ENCODE peak calls at places on chromosomes 16 and 17, in five cellular contexts. One of them, this sample, is unnamed. For H3K4me1, the result is how much of the 10 kb centered on the place peaks cover.

GRCh38 chr17:55356440-55357328 is 65.0 kb downstream of the MMD start:
- DNase-seq in effector memory CD4-positive, alpha-beta T cell: peak
- DNase-seq in esophagus muscularis mucosa: no peak
- DNase-seq in DND-41: peak
- DNase-seq in testis: peak
- DNase-seq in this sample: peak

GRCh38 chr17:31530391-31530990 is 139.0 kb downstream of the RAB11FIP4 start:
- DNase-seq in testis: no peak
- DNase-seq in esophagus muscularis mucosa: no peak
- DNase-seq in effector memory CD4-positive, alpha-beta T cell: no peak
- DNase-seq in DND-41: no peak
- DNase-seq in this sample: no peak

GRCh38 chr17:83133302-83134121 is 54.1 kb downstream of the METRNL start:
- DNase-seq in esophagus muscularis mucosa: no peak
- DNase-seq in effector memory CD4-positive, alpha-beta T cell: no peak
- DNase-seq in testis: peak
- DNase-seq in DND-41: no peak
- DNase-seq in this sample: no peak

GRCh38 chr17:7842380-7842949 is 8.4 kb downstream of the KDM6B start:
- DNase-seq in effector memory CD4-positive, alpha-beta T cell: peak
- DNase-seq in DND-41: peak
- DNase-seq in testis: peak
- DNase-seq in esophagus muscularis mucosa: peak
- DNase-seq in this sample: peak

GRCh38 chr17:33854596-33854995 is 400.5 kb upstream of the CCL2 start:
- DNase-seq in esophagus muscularis mucosa: no peak
- DNase-seq in DND-41: no peak
- DNase-seq in effector memory CD4-positive, alpha-beta T cell: no peak
- DNase-seq in testis: no peak
- DNase-seq in this sample: no peak

GRCh38 chr17:65558683-65559311 is 2.7 kb downstream of the AXIN2 start:
- DNase-seq in DND-41: no peak
- DNase-seq in testis: no peak
- DNase-seq in esophagus muscularis mucosa: no peak
- DNase-seq in effector memory CD4-positive, alpha-beta T cell: no peak
- DNase-seq in this sample: no peak

GRCh38 chr16:645852-646678 is 3.1 kb upstream of the WDR90 start:
- DNase-seq in effector memory CD4-positive, alpha-beta T cell: no peak
- DNase-seq in DND-41: no peak
- DNase-seq in esophagus muscularis mucosa: no peak
- DNase-seq in testis: no peak
- DNase-seq in this sample: no peak

GRCh38 chr16:76390476-76390875 is 113.3 kb downstream of the CNTNAP4 start:
- DNase-seq in effector memory CD4-positive, alpha-beta T cell: no peak
- DNase-seq in esophagus muscularis mucosa: no peak
- DNase-seq in testis: no peak
- DNase-seq in DND-41: no peak
- DNase-seq in this sample: no peak

GRCh38 chr17:58345500-58345899 is 6.5 kb downstream of the SUPT4H1 start:
- DNase-seq in testis: no peak
- DNase-seq in DND-41: no peak
- DNase-seq in effector memory CD4-positive, alpha-beta T cell: no peak
- DNase-seq in esophagus muscularis mucosa: no peak
- DNase-seq in this sample: no peak

GRCh38 chr16:56282455-56282854 is 91.2 kb downstream of the GNAO1 start:
- DNase-seq in testis: no peak
- DNase-seq in esophagus muscularis mucosa: no peak
- DNase-seq in DND-41: no peak
- DNase-seq in effector memory CD4-positive, alpha-beta T cell: no peak
- DNase-seq in this sample: no peak

GRCh38 chr17:32486701-32487459 is at the start of gene CDK5R1:
- DNase-seq in testis: peak
- DNase-seq in effector memory CD4-positive, alpha-beta T cell: peak
- DNase-seq in esophagus muscularis mucosa: no peak
- DNase-seq in DND-41: peak
- DNase-seq in this sample: peak

GRCh38 chr16:8720080-8720966 is 45.9 kb downstream of the ABAT start:
- DNase-seq in effector memory CD4-positive, alpha-beta T cell: no peak
- DNase-seq in testis: peak
- DNase-seq in esophagus muscularis mucosa: no peak
- DNase-seq in DND-41: no peak
- DNase-seq in this sample: no peak

GRCh38 chr16:51556694-51557327 is 405.7 kb upstream of the SALL1 start:
- DNase-seq in DND-41: no peak
- DNase-seq in effector memory CD4-positive, alpha-beta T cell: no peak
- DNase-seq in testis: no peak
- DNase-seq in esophagus muscularis mucosa: peak
- DNase-seq in this sample: no peak

GRCh38 chr16:70529051-70529777 is 5.6 kb downstream of the SF3B3 start:
- DNase-seq in effector memory CD4-positive, alpha-beta T cell: no peak
- DNase-seq in testis: no peak
- DNase-seq in esophagus muscularis mucosa: no peak
- DNase-seq in DND-41: no peak
- DNase-seq in this sample: no peak

GRCh38 chr17:57455063-57455914 is 199.0 kb downstream of the MSI2 start:
- DNase-seq in testis: peak
- DNase-seq in effector memory CD4-positive, alpha-beta T cell: no peak
- DNase-seq in DND-41: peak
- DNase-seq in esophagus muscularis mucosa: no peak
- DNase-seq in this sample: no peak

GRCh38 chr17:78541488-78542237 is 35.5 kb downstream of the DNAH17 start:
- DNase-seq in testis: no peak
- DNase-seq in DND-41: no peak
- DNase-seq in effector memory CD4-positive, alpha-beta T cell: no peak
- DNase-seq in esophagus muscularis mucosa: no peak
- DNase-seq in this sample: no peak

GRCh38 chr16:48561960-48562393 is 48.0 kb downstream of the N4BP1 start:
- DNase-seq in DND-41: no peak
- DNase-seq in testis: no peak
- DNase-seq in effector memory CD4-positive, alpha-beta T cell: no peak
- DNase-seq in esophagus muscularis mucosa: no peak
- DNase-seq in this sample: no peak

GRCh38 chr16:69443809-69444611 is 19.6 kb downstream of the CYB5B start:
- DNase-seq in effector memory CD4-positive, alpha-beta T cell: peak
- DNase-seq in esophagus muscularis mucosa: no peak
- DNase-seq in testis: peak
- DNase-seq in DND-41: no peak
- DNase-seq in this sample: no peak

DNA sequence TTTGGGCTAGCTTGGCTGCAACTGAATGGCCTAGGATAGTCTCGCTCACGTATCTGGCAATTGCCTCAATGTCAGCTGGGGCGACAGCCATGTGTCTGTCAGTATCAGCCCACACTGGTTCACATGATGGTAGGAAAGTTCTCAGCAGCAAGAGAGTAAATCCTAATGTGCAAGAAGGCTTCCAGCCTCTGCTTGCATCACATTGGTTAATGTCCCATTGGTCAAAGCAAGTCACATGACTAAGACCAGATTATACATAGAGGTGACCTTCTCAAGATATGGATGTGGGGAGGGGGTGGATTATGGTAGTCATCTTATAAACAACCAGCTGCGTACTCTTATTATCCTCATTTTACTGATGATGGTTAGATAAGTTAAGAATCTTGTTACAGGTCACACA is 31.0 kb downstream of the CHP2 start:
- DNase-seq in effector memory CD4-positive, alpha-beta T cell: no peak
- DNase-seq in DND-41: no peak
- DNase-seq in testis: no peak
- DNase-seq in esophagus muscularis mucosa: no peak
- DNase-seq in this sample: no peak
- H3K4me1 ChIP-seq in effector memory CD4-positive, alpha-beta T cell: under half
- H3K4me1 ChIP-seq in DND-41: under half
- H3K4me1 ChIP-seq in testis: under half
- H3K4me1 ChIP-seq in esophagus muscularis mucosa: under half
- H3K4me1 ChIP-seq in this sample: under half

GRCh38 chr16:85139888-85140339 is 27.6 kb upstream of the CIBAR2 start:
- DNase-seq in effector memory CD4-positive, alpha-beta T cell: no peak
- DNase-seq in esophagus muscularis mucosa: no peak
- DNase-seq in DND-41: no peak
- DNase-seq in testis: no peak
- DNase-seq in this sample: no peak
- H3K4me3 ChIP-seq in effector memory CD4-positive, alpha-beta T cell: no peak
- H3K4me3 ChIP-seq in esophagus muscularis mucosa: no peak
- H3K4me3 ChIP-seq in DND-41: no peak
- H3K4me3 ChIP-seq in testis: no peak
- H3K4me3 ChIP-seq in this sample: no peak

GRCh38 chr16:60230666-60231065 is 1496.5 kb upstream of the GOT2 start:
- DNase-seq in effector memory CD4-positive, alpha-beta T cell: no peak
- DNase-seq in esophagus muscularis mucosa: no peak
- DNase-seq in testis: no peak
- DNase-seq in DND-41: no peak
- DNase-seq in this sample: no peak
- H3K4me1 ChIP-seq in effector memory CD4-positive, alpha-beta T cell: under half
- H3K4me1 ChIP-seq in esophagus muscularis mucosa: under half
- H3K4me1 ChIP-seq in testis: under half
- H3K4me1 ChIP-seq in DND-41: under half
- H3K4me1 ChIP-seq in this sample: under half

GRCh38 chr17:69913241-69914015 is 161.6 kb upstream of the KCNJ16 start:
- DNase-seq in effector memory CD4-positive, alpha-beta T cell: no peak
- DNase-seq in DND-41: no peak
- DNase-seq in esophagus muscularis mucosa: no peak
- DNase-seq in testis: no peak
- DNase-seq in this sample: no peak
- H3K4me3 ChIP-seq in effector memory CD4-positive, alpha-beta T cell: no peak
- H3K4me3 ChIP-seq in DND-41: no peak
- H3K4me3 ChIP-seq in esophagus muscularis mucosa: peak
- H3K4me3 ChIP-seq in testis: no peak
- H3K4me3 ChIP-seq in this sample: no peak

GRCh38 chr16:29770250-29770929 is 7.7 kb upstream of the ZG16 start:
- DNase-seq in DND-41: no peak
- DNase-seq in effector memory CD4-positive, alpha-beta T cell: no peak
- DNase-seq in testis: no peak
- DNase-seq in esophagus muscularis mucosa: no peak
- DNase-seq in this sample: no peak

GRCh38 chr16:29779474-29779873 is 1.4 kb downstream of the ZG16 start:
- DNase-seq in esophagus muscularis mucosa: no peak
- DNase-seq in effector memory CD4-positive, alpha-beta T cell: no peak
- DNase-seq in testis: no peak
- DNase-seq in DND-41: no peak
- DNase-seq in this sample: no peak

GRCh38 chr16:29777576-29778360 is at the start of gene ZG16:
- DNase-seq in effector memory CD4-positive, alpha-beta T cell: no peak
- DNase-seq in DND-41: no peak
- DNase-seq in esophagus muscularis mucosa: no peak
- DNase-seq in testis: no peak
- DNase-seq in this sample: no peak

GRCh38 chr16:29775742-29776408 is 2.2 kb upstream of the ZG16 start:
- DNase-seq in testis: no peak
- DNase-seq in DND-41: no peak
- DNase-seq in effector memory CD4-positive, alpha-beta T cell: no peak
- DNase-seq in esophagus muscularis mucosa: no peak
- DNase-seq in this sample: no peak

DNA sequence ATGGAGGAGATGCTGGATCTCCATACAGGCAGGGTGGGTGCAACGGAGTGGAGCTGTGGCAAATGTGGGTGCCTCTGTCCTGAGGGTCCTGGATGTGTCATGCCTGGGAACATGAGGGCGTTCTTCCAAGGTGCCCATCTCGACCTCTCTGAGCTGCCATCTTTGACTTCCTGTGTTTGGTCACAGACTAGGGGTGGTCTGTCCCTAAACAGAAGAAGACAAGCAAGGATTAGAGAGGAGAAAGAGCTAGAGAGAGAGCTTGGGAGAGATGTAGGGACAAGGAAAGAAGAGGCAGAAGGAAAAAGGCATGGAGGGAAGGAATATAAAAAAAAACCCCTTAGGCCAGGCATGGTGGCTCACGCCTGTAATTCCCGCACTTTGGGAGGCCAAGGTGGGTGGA is 3.3 kb upstream of the ZG16 start:
- DNase-seq in esophagus muscularis mucosa: no peak
- DNase-seq in effector memory CD4-positive, alpha-beta T cell: no peak
- DNase-seq in DND-41: no peak
- DNase-seq in testis: no peak
- DNase-seq in this sample: no peak
- H3K4me1 ChIP-seq in esophagus muscularis mucosa: under half
- H3K4me1 ChIP-seq in effector memory CD4-positive, alpha-beta T cell: under half
- H3K4me1 ChIP-seq in DND-41: under half
- H3K4me1 ChIP-seq in testis: under half
- H3K4me1 ChIP-seq in this sample: under half

GRCh38 chr17:81277938-81278693 is 17.0 kb downstream of the SLC38A10 start:
- DNase-seq in esophagus muscularis mucosa: no peak
- DNase-seq in DND-41: no peak
- DNase-seq in effector memory CD4-positive, alpha-beta T cell: no peak
- DNase-seq in testis: peak
- DNase-seq in this sample: no peak

GRCh38 chr17:81276781-81277180 is 18.3 kb downstream of the SLC38A10 start:
- DNase-seq in esophagus muscularis mucosa: no peak
- DNase-seq in effector memory CD4-positive, alpha-beta T cell: no peak
- DNase-seq in DND-41: no peak
- DNase-seq in testis: no peak
- DNase-seq in this sample: no peak

GRCh38 chr17:81279278-81280073 is 15.6 kb downstream of the SLC38A10 start:
- DNase-seq in effector memory CD4-positive, alpha-beta T cell: no peak
- DNase-seq in testis: no peak
- DNase-seq in esophagus muscularis mucosa: no peak
- DNase-seq in DND-41: no peak
- DNase-seq in this sample: no peak

GRCh38 chr17:81278831-81279230 is 16.3 kb downstream of the SLC38A10 start:
- DNase-seq in DND-41: no peak
- DNase-seq in esophagus muscularis mucosa: no peak
- DNase-seq in effector memory CD4-positive, alpha-beta T cell: no peak
- DNase-seq in testis: no peak
- DNase-seq in this sample: no peak

GRCh38 chr17:81277421-81277820 is 17.7 kb downstream of the SLC38A10 start:
- DNase-seq in effector memory CD4-positive, alpha-beta T cell: no peak
- DNase-seq in DND-41: no peak
- DNase-seq in testis: peak
- DNase-seq in esophagus muscularis mucosa: peak
- DNase-seq in this sample: no peak
- H3K4me3 ChIP-seq in effector memory CD4-positive, alpha-beta T cell: no peak
- H3K4me3 ChIP-seq in DND-41: no peak
- H3K4me3 ChIP-seq in testis: no peak
- H3K4me3 ChIP-seq in esophagus muscularis mucosa: peak
- H3K4me3 ChIP-seq in this sample: no peak

This sample was measured in right atrium auricular region.